ENCODE peak calls at places on chromosomes 1 and 21, in four cellular contexts. J is A549, S is K562, M is WTC11. Q is an unnamed sample.

GRCh38 chr1:201795066-201795465 is 33.9 kb upstream of the IPO9 start:
- DNase-seq in J (no peak), S (no peak), M (no peak), Q (no peak)

GRCh38 chr1:27584453-27584852 is 19.5 kb downstream of the AHDC1 start:
- DNase-seq in J (no peak), S (no peak), M (no peak), Q (no peak)

GRCh38 chr21:39082656-39083376 is 100.4 kb downstream of the PSMG1 start:
- DNase-seq in J (no peak), S (peak), M (peak), Q (peak)

GRCh38 chr1:105073660-105074059 is 1324.0 kb downstream of the AMY1C start:
- DNase-seq in J (no peak), S (no peak), M (no peak), Q (no peak)

GRCh38 chr21:32812035-32812434 is 40.5 kb upstream of the PAXBP1 start:
- DNase-seq in J (no peak), S (no peak), M (no peak), Q (no peak)

GRCh38 chr1:18991585-18991984 is 35.1 kb upstream of the IFFO2 start:
- DNase-seq in J (no peak), S (peak), M (no peak), Q (no peak)

GRCh38 chr1:207402744-207403143 is 51.4 kb upstream of the CR2 start:
- DNase-seq in J (no peak), S (no peak), M (no peak), Q (no peak)

GRCh38 chr1:155553349-155553748 is 9.3 kb downstream of the ASH1L start:
- DNase-seq in J (no peak), S (no peak), M (no peak), Q (no peak)

GRCh38 chr1:182595641-182596240 is 6.7 kb upstream of the RNASEL start:
- DNase-seq in J (peak), S (peak), M (peak), Q (peak)

GRCh38 chr1:201459775-201460174 is 9.2 kb downstream of the PHLDA3 start:
- DNase-seq in J (no peak), S (no peak), M (no peak), Q (no peak)

GRCh38 chr1:153616144-153616884 is at the start of gene S100A14:
- DNase-seq in J (no peak), S (peak), M (no peak), Q (no peak)

GRCh38 chr1:17045623-17046022 is 8.2 kb downstream of the SDHB start:
- DNase-seq in J (no peak), S (no peak), M (no peak), Q (no peak)

GRCh38 chr1:232704694-232705680 is 75.1 kb upstream of the SIPA1L2 start:
- DNase-seq in J (peak), S (no peak), M (no peak), Q (peak)

GRCh38 chr1:184792450-184792969 is 37.9 kb upstream of the EDEM3 start:
- DNase-seq in J (peak), S (no peak), M (no peak), Q (peak)

GRCh38 chr1:154943649-154944421 is 7.3 kb upstream of the PMVK start:
- DNase-seq in J (peak), S (peak), M (peak), Q (no peak)

GRCh38 chr1:81142099-81142776 is 658.5 kb upstream of the ADGRL2 start:
- DNase-seq in J (no peak), S (no peak), M (no peak), Q (no peak)

GRCh38 chr1:94936861-94937620 is 10.1 kb upstream of the CNN3 start:
- DNase-seq in J (no peak), S (no peak), M (no peak), Q (no peak)

GRCh38 chr21:35316456-35316855 is 267.4 kb upstream of the RUNX1 start:
- DNase-seq in J (no peak), S (no peak), M (no peak), Q (no peak)

DNA sequence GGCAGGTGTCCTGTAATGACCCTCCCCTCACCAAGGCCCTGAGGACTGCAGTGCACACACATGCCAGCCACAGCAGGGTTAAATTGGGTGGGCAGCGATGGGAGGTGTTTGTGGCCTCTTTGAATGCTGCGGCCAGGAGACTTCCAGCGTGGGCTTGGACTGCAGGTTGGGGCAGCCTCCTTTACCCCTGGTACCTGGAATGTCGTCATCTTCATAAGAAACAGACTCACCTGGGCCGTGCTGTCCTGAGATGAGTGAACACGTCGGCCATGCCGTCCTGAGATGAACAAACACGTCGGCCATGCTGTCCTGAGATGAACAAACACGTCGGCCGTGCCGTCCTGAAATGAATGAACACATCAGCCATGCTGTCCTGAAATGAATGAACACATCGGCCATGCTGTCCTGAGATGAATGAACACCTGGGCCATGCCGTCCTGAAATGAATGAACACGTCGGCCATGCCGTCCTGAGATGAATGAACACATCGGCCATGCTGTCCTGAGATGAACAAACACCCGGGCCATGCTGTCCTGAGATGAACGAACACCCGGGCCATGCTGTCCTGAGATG is 50.1 kb upstream of the COL6A1 start:
- DNase-seq in J (no peak), S (no peak), M (no peak), Q (no peak)
- TF ChIP-seq HMGXB4 in J (no peak), S (no peak), M (no peak), Q (no peak)

DNA sequence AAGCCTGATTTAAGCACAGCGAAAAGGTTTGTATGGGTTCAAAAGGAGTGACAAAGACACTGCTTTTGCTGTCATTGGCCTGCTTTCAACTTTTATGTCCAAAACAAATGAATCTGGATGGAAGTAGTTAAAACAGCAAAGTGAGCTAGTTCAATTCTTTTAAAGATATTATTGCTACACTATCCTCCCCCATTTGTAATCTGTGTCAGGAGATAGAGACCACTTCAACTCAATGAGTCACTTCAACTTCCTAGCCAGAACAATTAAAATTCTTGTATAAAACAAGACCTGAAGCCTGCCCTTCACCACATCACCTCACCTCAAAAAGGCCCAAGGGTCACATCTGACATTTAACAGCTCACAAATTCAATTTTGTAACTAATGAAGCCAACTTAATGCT is 364.1 kb upstream of the LYPLAL1 start:
- DNase-seq in J (no peak), S (no peak), M (no peak), Q (no peak)
- TF ChIP-seq HMGXB4 in J (no peak), S (no peak), M (no peak), Q (no peak)

DNA sequence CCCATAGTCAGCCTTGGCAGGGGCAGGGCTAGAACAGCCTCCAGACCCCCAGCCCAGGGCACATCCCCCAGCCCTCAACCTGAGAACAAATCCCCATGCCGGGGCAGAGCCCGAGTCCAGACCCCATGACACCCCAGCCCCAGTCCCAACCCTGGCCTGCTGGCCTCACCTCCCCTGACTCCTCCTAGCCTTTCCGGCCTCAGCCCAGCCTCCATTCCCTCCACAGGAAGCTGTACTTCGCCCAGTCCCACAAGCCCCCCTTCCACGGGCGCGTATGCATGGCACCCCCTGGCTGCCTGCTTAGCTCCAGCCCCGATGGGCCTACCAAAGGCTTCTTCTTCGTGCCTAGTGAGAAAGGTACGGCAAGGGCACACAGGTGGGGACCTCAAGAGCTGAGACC is 50.4 kb downstream of the DISP3 start:
- DNase-seq in J (no peak), S (no peak), M (peak), Q (no peak)
- TF ChIP-seq HMGXB4 in J (no peak), S (no peak), M (no peak), Q (no peak)

GRCh38 chr1:165737196-165737595 is 31.5 kb downstream of the TMCO1 start:
- DNase-seq in J (no peak), S (no peak), M (no peak), Q (no peak)
- TF ChIP-seq HMGXB4 in J (no peak), S (no peak), M (no peak), Q (no peak)

DNA sequence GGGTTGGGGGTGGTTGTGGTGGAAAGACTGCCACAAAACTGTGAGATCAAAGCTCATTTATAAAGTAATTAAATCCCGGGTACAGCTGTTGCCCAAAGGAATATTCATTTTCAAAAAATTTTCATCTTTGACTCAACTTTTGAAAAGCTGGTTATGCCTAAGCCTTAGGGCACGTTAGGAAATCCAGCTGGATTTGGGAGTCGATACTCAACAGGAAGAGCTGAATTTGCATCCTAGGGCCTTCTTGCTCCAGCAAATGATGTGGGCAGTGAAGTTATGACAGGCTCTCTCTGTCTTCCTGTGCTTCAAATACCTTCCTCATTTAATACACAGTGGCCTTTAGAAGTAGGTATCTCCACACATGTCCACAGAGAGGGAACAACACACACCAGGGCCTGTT is 31.7 kb downstream of the ZP4 start:
- DNase-seq in J (no peak), S (no peak), M (no peak), Q (no peak)
- TF ChIP-seq HMGXB4 in J (no peak), S (no peak), M (no peak), Q (no peak)

DNA sequence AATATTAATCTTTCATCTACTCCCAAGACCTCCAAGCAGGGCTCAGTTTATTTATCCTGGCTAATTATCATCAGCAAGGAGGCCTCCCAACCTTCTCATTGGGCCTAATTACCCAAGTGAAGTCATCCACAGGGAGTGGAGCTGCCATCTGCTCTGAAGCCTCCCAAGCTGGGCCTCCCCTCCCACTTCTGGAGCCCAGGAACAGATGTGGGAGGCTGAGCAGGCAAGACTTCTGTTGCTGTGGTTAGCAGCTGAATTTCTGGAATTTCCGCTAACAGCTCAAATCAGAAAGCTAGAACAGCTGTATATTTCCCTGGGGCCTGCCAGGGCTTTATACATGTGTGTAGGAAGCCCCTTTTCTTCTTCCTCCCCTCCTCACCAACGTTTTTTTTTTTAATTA is 127.5 kb downstream of the UCK2 start:
- DNase-seq in J (no peak), S (no peak), M (no peak), Q (no peak)
- TF ChIP-seq HMGXB4 in J (no peak), S (no peak), M (no peak), Q (no peak)

GRCh38 chr1:189847613-189848012 is 630.1 kb downstream of the BRINP3 start:
- DNase-seq in J (no peak), S (no peak), M (no peak), Q (no peak)

GRCh38 chr1:189851806-189852367 is 625.8 kb downstream of the BRINP3 start:
- DNase-seq in J (no peak), S (no peak), M (no peak), Q (no peak)
- TF ChIP-seq HMGXB4 in J (no peak), S (no peak), M (no peak), Q (no peak)

GRCh38 chr1:117366281-117366981 is 818 bp upstream of the MAN1A2 start:
- DNase-seq in J (peak), S (peak), M (peak), Q (peak)
- TF ChIP-seq HMGXB4 in J (no peak), S (peak), M (no peak), Q (no peak)